ENCODE peak calls at places on chromosome 13, in ten cellular contexts. K is pancreas, G is fibroblast of mammary gland, F is heart right ventricle, V is epithelial cell of esophagus, S is uterus, Z is omental fat pad, Q is fibroblast of lung, A is lower leg skin, J is astrocyte of the spinal cord. H is an unnamed sample.

GRCh38 chr13:43933378-43933777 is 53.7 kb downstream of the LACC1 start:
- DNase-seq in K (no peak), G (no peak), F (no peak), V (no peak), S (no peak), Z (no peak), Q (no peak), A (no peak), J (no peak), H (no peak)

GRCh38 chr13:20356437-20356836 is 124.3 kb upstream of the GJB6 start:
- DNase-seq in K (no peak), G (no peak), F (no peak), V (no peak), S (no peak), Z (no peak), Q (peak; percentile 74), A (no peak), J (no peak), H (no peak)

GRCh38 chr13:81326913-81327312 is 986.0 kb upstream of the SPRY2 start:
- DNase-seq in K (no peak), G (no peak), F (no peak), V (peak; percentile 10), S (no peak), Z (no peak), Q (no peak), A (no peak), J (no peak), H (no peak)

GRCh38 chr13:98405107-98405571 is 171.8 kb downstream of the STK24 start:
- DNase-seq in K (no peak), G (peak; percentile 25), F (no peak), V (no peak), S (no peak), Z (no peak), Q (peak; percentile 14), A (no peak), J (peak; percentile 12), H (no peak)

GRCh38 chr13:91946498-91947070 is 548.2 kb downstream of the GPC5 start:
- DNase-seq in K (no peak), G (no peak), F (no peak), V (peak; percentile 30), S (no peak), Z (no peak), Q (peak; percentile 16), A (no peak), J (peak; percentile 8), H (no peak)

GRCh38 chr13:40251343-40252032 is 415.0 kb downstream of the FOXO1 start:
- DNase-seq in K (no peak), G (peak; percentile 74), F (no peak), V (peak; percentile 76), S (no peak), Z (no peak), Q (no peak), A (no peak), J (no peak), H (peak; percentile 11)

GRCh38 chr13:113916330-113916815 is 52.5 kb upstream of the GAS6 start:
- DNase-seq in K (no peak), G (peak; percentile 88), F (no peak), V (peak; percentile 84), S (no peak), Z (no peak), Q (no peak), A (peak; percentile 48), J (no peak), H (no peak)

GRCh38 chr13:35994131-35994966 is 136.8 kb downstream of the DCLK1 start:
- DNase-seq in K (peak; percentile 49), G (peak; percentile 96), F (peak; percentile 33), V (peak; percentile 66), S (peak; percentile 54), Z (no peak), Q (peak; percentile 97), A (no peak), J (peak; percentile 97), H (no peak)

GRCh38 chr13:97535619-97536018 is 101.7 kb downstream of the RAP2A start:
- DNase-seq in K (no peak), G (peak; percentile 85), F (no peak), V (peak; percentile 62), S (no peak), Z (no peak), Q (peak; percentile 34), A (no peak), J (no peak), H (no peak)

GRCh38 chr13:89923731-89924130 is 1423.8 kb upstream of the MIR17HG start:
- DNase-seq in K (no peak), G (peak; percentile 33), F (no peak), V (peak; percentile 73), S (no peak), Z (no peak), Q (peak; percentile 30), A (no peak), J (peak; percentile 35), H (no peak)

GRCh38 chr13:44221657-44222056 is 152.0 kb upstream of the SERP2 start:
- DNase-seq in K (no peak), G (no peak), F (no peak), V (no peak), S (peak; percentile 71), Z (no peak), Q (no peak), A (no peak), J (no peak), H (no peak)

GRCh38 chr13:45737571-45738002 is 35.5 kb downstream of the CBY2 start:
- DNase-seq in K (no peak), G (no peak), F (no peak), V (no peak), S (no peak), Z (no peak), Q (no peak), A (no peak), J (no peak), H (peak; percentile 64)
- TF ChIP-seq CTCF in K (no peak), G (peak; percentile 23), F (no peak), V (no peak), S (no peak), Z (no peak), Q (no peak), A (no peak), J (peak; percentile 27), H (peak; percentile 50)

GRCh38 chr13:27406178-27406939 is 18.1 kb upstream of the GTF3A start:
- DNase-seq in K (no peak), G (peak; percentile 52), F (no peak), V (peak; percentile 53), S (no peak), Z (no peak), Q (peak; percentile 43), A (no peak), J (peak; percentile 45), H (peak; percentile 44)
- TF ChIP-seq CTCF in K (peak; percentile 25), G (peak; percentile 57), F (peak; percentile 60), V (peak; percentile 64), S (no peak), Z (no peak), Q (peak; percentile 50), A (no peak), J (peak; percentile 61), H (peak; percentile 49)

DNA sequence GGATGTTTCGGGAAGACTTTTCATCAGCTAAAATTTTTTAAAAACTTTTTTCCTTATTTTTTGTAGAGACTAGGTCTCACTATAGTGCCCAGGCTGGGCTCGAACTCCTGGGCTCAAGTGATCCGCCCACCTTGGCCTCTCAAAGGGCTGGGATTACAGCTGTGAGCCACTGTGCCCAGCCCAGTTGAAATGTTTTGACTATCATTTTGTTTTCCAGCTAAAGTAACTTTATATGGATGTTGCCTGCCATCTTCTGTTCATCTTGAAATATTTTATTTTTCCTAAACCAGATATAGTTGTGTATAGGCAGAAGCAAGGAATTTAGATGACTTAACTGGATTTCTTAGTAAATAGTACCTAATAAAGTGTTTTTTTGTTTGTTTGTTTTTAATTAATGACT is 7.0 kb downstream of the CAB39L start:
- DNase-seq in K (no peak), G (peak; percentile 79), F (peak; percentile 30), V (peak; percentile 55), S (peak; percentile 43), Z (no peak), Q (peak; percentile 43), A (peak; percentile 30), J (peak; percentile 65), H (no peak)
- TF ChIP-seq CTCF in K (no peak), G (peak; percentile 19), F (no peak), V (no peak), S (peak; percentile 32), Z (no peak), Q (no peak), A (no peak), J (peak; percentile 6), H (no peak)

GRCh38 chr13:101785858-101786257 is 333.4 kb downstream of the ITGBL1 start:
- DNase-seq in K (no peak), G (peak; percentile 28), F (peak; percentile 14), V (peak; percentile 42), S (no peak), Z (no peak), Q (peak; percentile 9), A (no peak), J (peak; percentile 41), H (peak; percentile 4)
- TF ChIP-seq CTCF in K (no peak), G (no peak), F (peak; percentile 37), V (peak; percentile 43), S (no peak), Z (no peak), Q (peak; percentile 30), A (no peak), J (peak; percentile 64), H (no peak)

GRCh38 chr13:106535552-106536243 is at the start of gene EFNB2:
- DNase-seq in K (peak; percentile 87), G (peak; percentile 87), F (peak; percentile 91), V (peak; percentile 98), S (peak; percentile 78), Z (no peak), Q (peak; percentile 93), A (peak; percentile 71), J (peak; percentile 95), H (peak; percentile 86)

GRCh38 chr13:106534844-106535551 is 464 bp downstream of the EFNB2 start:
- DNase-seq in K (no peak), G (peak; percentile 27), F (peak; percentile 26), V (no peak), S (no peak), Z (no peak), Q (peak; percentile 50), A (no peak), J (peak; percentile 47), H (peak; percentile 6)

GRCh38 chr13:106533101-106533939 is 2.1 kb downstream of the EFNB2 start:
- DNase-seq in K (peak; percentile 80), G (peak; percentile 78), F (peak; percentile 86), V (peak; percentile 80), S (peak; percentile 76), Z (peak; percentile 34), Q (peak; percentile 81), A (peak; percentile 70), J (peak; percentile 85), H (peak; percentile 21)

GRCh38 chr13:106532111-106532929 is 3.1 kb downstream of the EFNB2 start:
- DNase-seq in K (no peak), G (peak; percentile 28), F (no peak), V (peak; percentile 44), S (no peak), Z (no peak), Q (peak; percentile 63), A (no peak), J (peak; percentile 59), H (no peak)

GRCh38 chr13:106533940-106534843 is 1.3 kb downstream of the EFNB2 start:
- DNase-seq in K (peak; percentile 16), G (peak; percentile 63), F (peak; percentile 53), V (peak; percentile 60), S (peak; percentile 38), Z (no peak), Q (peak; percentile 79), A (no peak), J (peak; percentile 77), H (peak; percentile 24)
- TF ChIP-seq CTCF in K (no peak), G (no peak), F (no peak), V (no peak), S (no peak), Z (no peak), Q (no peak), A (no peak), J (peak; percentile 11), H (no peak)